ENCODE peak calls at places on chromosomes 5 and 9, in four cellular contexts. U is kidney tubule cell; L is AML-193; E is stimulated activated CD4-positive, alpha-beta T cell treated with anti-CD3 and anti-CD28 coated beads, Interleukin-4, amount 100 ng/mL, for 48 hours. W is an unnamed sample.

GRCh38 chr9:114172981-114173833 is 17.9 kb downstream of the COL27A1 start:
- DNase-seq in U (peak), L (no peak), E (no peak), W (no peak)

GRCh38 chr5:131514316-131515275 is 120.4 kb downstream of the RAPGEF6 start:
- DNase-seq in U (peak), L (peak), E (no peak), W (no peak)

GRCh38 chr9:4131946-4132345 is 167.9 kb downstream of the GLIS3 start:
- DNase-seq in U (no peak), L (no peak), E (no peak), W (no peak)

GRCh38 chr5:149618581-149619248 is 37.4 kb downstream of the ARHGEF37 start:
- DNase-seq in U (peak), L (peak), E (no peak), W (peak)

GRCh38 chr9:2181794-2182193 is 166.6 kb downstream of the SMARCA2 start:
- DNase-seq in U (peak), L (no peak), E (no peak), W (no peak)

GRCh38 chr9:130110166-130110565 is 56.5 kb downstream of the GPR107 start:
- DNase-seq in U (peak), L (no peak), E (no peak), W (peak)

GRCh38 chr5:132394681-132395259 is 25.3 kb downstream of the SLC22A5 start:
- DNase-seq in U (peak), L (no peak), E (no peak), W (no peak)

GRCh38 chr5:20262896-20263295 is 274.9 kb upstream of the CDH18 start:
- DNase-seq in U (no peak), L (no peak), E (no peak), W (no peak)

GRCh38 chr5:167573274-167574127 is 717.9 kb upstream of the WWC1 start:
- DNase-seq in U (peak), L (no peak), E (no peak), W (peak)

GRCh38 chr5:68576805-68577204 is 361.2 kb downstream of the PIK3R1 start:
- DNase-seq in U (no peak), L (no peak), E (no peak), W (no peak)

GRCh38 chr5:109844695-109845094 is 155.0 kb downstream of the MAN2A1 start:
- DNase-seq in U (no peak), L (no peak), E (no peak), W (no peak)

GRCh38 chr9:81540142-81540701 is 149.1 kb downstream of the TLE1 start:
- DNase-seq in U (no peak), L (no peak), E (no peak), W (no peak)

GRCh38 chr5:142888469-142889085 is 118.4 kb downstream of the ARHGAP26 start:
- DNase-seq in U (peak), L (peak), E (no peak), W (peak)

GRCh38 chr5:124660229-124661093 is 86.0 kb downstream of the ZNF608 start:
- DNase-seq in U (peak), L (no peak), E (no peak), W (peak)

GRCh38 chr9:33614001-33614687 is 90.1 kb downstream of the ANKRD18B start:
- DNase-seq in U (no peak), L (no peak), E (no peak), W (no peak)

GRCh38 chr9:136902259-136902821 is 16.0 kb downstream of the TRAF2 start:
- DNase-seq in U (peak), L (no peak), E (peak), W (no peak)

GRCh38 chr5:39668980-39669379 is 244.2 kb upstream of the DAB2 start:
- DNase-seq in U (no peak), L (no peak), E (no peak), W (no peak)

GRCh38 chr5:56003179-56003578 is 8.4 kb upstream of the IL6ST start:
- DNase-seq in U (peak), L (no peak), E (no peak), W (no peak)

GRCh38 chr5:2295476-2295875 is 412.8 kb upstream of the IRX4 start:
- DNase-seq in U (no peak), L (no peak), E (no peak), W (no peak)

GRCh38 chr5:54985301-54986268 is at the start of gene ESM1:
- DNase-seq in U (peak), L (no peak), E (no peak), W (no peak)

GRCh38 chr9:72362680-72363139 is 2.3 kb downstream of the ZFAND5 start:
- DNase-seq in U (peak), L (peak), E (peak), W (peak)

GRCh38 chr9:42852133-42852532 is 668.7 kb downstream of the SPATA31A6 start:
- DNase-seq in U (peak), L (peak), E (no peak), W (peak)

GRCh38 chr9:118522093-118523028 is 818.2 kb downstream of the TLR4 start:
- DNase-seq in U (peak), L (peak), E (no peak), W (peak)

GRCh38 chr9:27701664-27702063 is 128.4 kb upstream of the C9orf72 start:
- DNase-seq in U (no peak), L (peak), E (no peak), W (no peak)

GRCh38 chr5:59097116-59097515 is 514.2 kb downstream of the RAB3C start:
- DNase-seq in U (no peak), L (no peak), E (no peak), W (no peak)

GRCh38 chr9:5947912-5948311 is 57.2 kb downstream of the MLANA start:
- DNase-seq in U (peak), L (no peak), E (no peak), W (no peak)

GRCh38 chr9:109708507-109708945 is 71.5 kb upstream of the PALM2AKAP2 start:
- DNase-seq in U (no peak), L (no peak), E (no peak), W (no peak)

GRCh38 chr9:133238272-133238850 is 29.3 kb upstream of the OBP2B start:
- DNase-seq in U (peak), L (no peak), E (peak), W (peak)

GRCh38 chr9:115746496-115746895 is 407.1 kb upstream of the PAPPA start:
- DNase-seq in U (no peak), L (no peak), E (no peak), W (no peak)

GRCh38 chr9:74953235-74953741 is 576 bp upstream of the C9orf40 start:
- DNase-seq in U (no peak), L (peak), E (no peak), W (peak)

GRCh38 chr5:159021360-159022177 is 78.1 kb downstream of the EBF1 start:
- DNase-seq in U (no peak), L (peak), E (no peak), W (no peak)

GRCh38 chr5:126594676-126595485 is at the start of gene ALDH7A1:
- DNase-seq in U (peak), L (no peak), E (peak), W (peak)

GRCh38 chr5:171872666-171873065 is 87.0 kb downstream of the SMIM23 start:
- DNase-seq in U (no peak), L (no peak), E (no peak), W (no peak)

GRCh38 chr9:136349546-136349945 is 14.0 kb downstream of the DNLZ start:
- DNase-seq in U (no peak), L (no peak), E (no peak), W (no peak)

GRCh38 chr5:99122976-99123375 is 194.2 kb upstream of the CHD1 start:
- DNase-seq in U (peak), L (no peak), E (no peak), W (no peak)

GRCh38 chr5:111945535-111945934 is 188.5 kb upstream of the NREP start:
- DNase-seq in U (no peak), L (no peak), E (no peak), W (no peak)

GRCh38 chr5:43078956-43079355 is 38.8 kb upstream of the ANXA2R start:
- DNase-seq in U (peak), L (no peak), E (no peak), W (no peak)